ENCODE peak calls at places on chromosome 2, in four cellular contexts. Z, I, O and E are unnamed samples.

GRCh38 chr2:10043906-10044601 is 704 bp downstream of the KLF11 start:
- DNase-seq in Z (peak), I (peak), O (peak), E (peak)

GRCh38 chr2:166609183-166609959 is 115.3 kb upstream of the SCN7A start:
- DNase-seq in Z (no peak), I (no peak), O (no peak), E (no peak)

GRCh38 chr2:176817061-176817565 is 395.5 kb upstream of the HNRNPA3 start:
- DNase-seq in Z (no peak), I (no peak), O (no peak), E (no peak)

GRCh38 chr2:76749858-76750257 is 772.3 kb downstream of the LRRTM4 start:
- DNase-seq in Z (no peak), I (no peak), O (no peak), E (no peak)

GRCh38 chr2:71379086-71379485 is 47.5 kb downstream of the ZNF638 start:
- DNase-seq in Z (no peak), I (no peak), O (no peak), E (peak)

GRCh38 chr2:8458461-8459459 is 223.1 kb upstream of the ID2 start:
- DNase-seq in Z (peak), I (no peak), O (no peak), E (no peak)

GRCh38 chr2:31227711-31228125 is 6.2 kb upstream of the EHD3 start:
- DNase-seq in Z (no peak), I (no peak), O (no peak), E (no peak)

GRCh38 chr2:67782443-67782842 is 280.4 kb downstream of the C1D start:
- DNase-seq in Z (peak), I (no peak), O (no peak), E (peak)

GRCh38 chr2:71468279-71469015 is 15.1 kb downstream of the DYSF start:
- DNase-seq in Z (no peak), I (no peak), O (no peak), E (no peak)

GRCh38 chr2:165793779-165794519 is at the start of gene GALNT3:
- DNase-seq in Z (peak), I (peak), O (peak), E (no peak)

GRCh38 chr2:71471276-71471675 is 17.9 kb downstream of the DYSF start:
- DNase-seq in Z (no peak), I (no peak), O (no peak), E (no peak)

GRCh38 chr2:198715304-198715703 is 742.4 kb downstream of the SATB2 start:
- DNase-seq in Z (no peak), I (no peak), O (no peak), E (no peak)

GRCh38 chr2:98846041-98846440 is 90.0 kb downstream of the CRACDL start:
- DNase-seq in Z (no peak), I (no peak), O (no peak), E (peak)

GRCh38 chr2:219003267-219003634 is 10.0 kb upstream of the CRYBA2 start:
- DNase-seq in Z (no peak), I (no peak), O (no peak), E (no peak)

GRCh38 chr2:64784168-64785061 is 130.7 kb upstream of the SERTAD2 start:
- DNase-seq in Z (no peak), I (no peak), O (no peak), E (no peak)

GRCh38 chr2:196284901-196285589 is 113.7 kb upstream of the STK17B start:
- DNase-seq in Z (no peak), I (no peak), O (no peak), E (no peak)

GRCh38 chr2:39240758-39241157 is 3.0 kb downstream of the CDKL4 start:
- DNase-seq in Z (no peak), I (no peak), O (no peak), E (no peak)

GRCh38 chr2:72994282-72994990 is 77.1 kb downstream of the SFXN5 start:
- DNase-seq in Z (peak), I (peak), O (no peak), E (no peak)

GRCh38 chr2:133780099-133780996 is 212.1 kb upstream of the NCKAP5 start:
- DNase-seq in Z (no peak), I (no peak), O (no peak), E (peak)

GRCh38 chr2:61632276-61633169 is 94.4 kb upstream of the XPO1 start:
- DNase-seq in Z (no peak), I (no peak), O (no peak), E (peak)

GRCh38 chr2:69685321-69686048 is 41.9 kb upstream of the AAK1 start:
- DNase-seq in Z (no peak), I (no peak), O (no peak), E (no peak)

GRCh38 chr2:241161646-241162281 is 11.5 kb downstream of the PPP1R7 start:
- DNase-seq in Z (peak), I (no peak), O (no peak), E (peak)

GRCh38 chr2:127388423-127389164 is 819 bp upstream of the MAP3K2 start:
- DNase-seq in Z (no peak), I (no peak), O (no peak), E (no peak)

GRCh38 chr2:126381081-126381480 is 274.9 kb upstream of the GYPC start:
- DNase-seq in Z (no peak), I (no peak), O (no peak), E (no peak)

GRCh38 chr2:238459081-238459629 is 32.4 kb downstream of the ASB1 start:
- DNase-seq in Z (peak), I (no peak), O (no peak), E (peak)

GRCh38 chr2:201532686-201533304 is 81.3 kb downstream of the STRADB start:
- DNase-seq in Z (no peak), I (no peak), O (no peak), E (peak)

GRCh38 chr2:69915050-69915945 is at the start of gene MXD1:
- DNase-seq in Z (no peak), I (no peak), O (no peak), E (peak)

GRCh38 chr2:120825370-120826259 is 89.9 kb downstream of the GLI2 start:
- DNase-seq in Z (peak), I (no peak), O (no peak), E (peak)

GRCh38 chr2:128632491-128632780 is 313.8 kb upstream of the HS6ST1 start:
- DNase-seq in Z (peak), I (no peak), O (no peak), E (no peak)

GRCh38 chr2:383173-383572 is 95.3 kb upstream of the ALKAL2 start:
- DNase-seq in Z (no peak), I (no peak), O (no peak), E (no peak)

GRCh38 chr2:122531803-122532344 is 776.4 kb downstream of the TSN start:
- DNase-seq in Z (no peak), I (no peak), O (no peak), E (no peak)

GRCh38 chr2:226159875-226160479 is 639.6 kb downstream of the IRS1 start:
- DNase-seq in Z (no peak), I (no peak), O (no peak), E (no peak)

GRCh38 chr2:105518897-105519296 is 120.0 kb upstream of the FHL2 start:
- DNase-seq in Z (no peak), I (no peak), O (no peak), E (peak)

GRCh38 chr2:105521616-105522015 is 122.8 kb upstream of the FHL2 start:
- DNase-seq in Z (no peak), I (no peak), O (no peak), E (no peak)

GRCh38 chr2:105522645-105523044 is 123.8 kb upstream of the FHL2 start:
- DNase-seq in Z (no peak), I (no peak), O (no peak), E (peak)

GRCh38 chr2:105519516-105519915 is 120.7 kb upstream of the FHL2 start:
- DNase-seq in Z (no peak), I (no peak), O (no peak), E (peak)

GRCh38 chr2:105521176-105521575 is 122.3 kb upstream of the FHL2 start:
- DNase-seq in Z (no peak), I (no peak), O (no peak), E (peak)
- TF ChIP-seq CTCF in Z (peak), I (peak), O (peak), E (peak)

GRCh38 chr2:150907466-150907865 is 354.2 kb downstream of the RBM43 start:
- DNase-seq in Z (no peak), I (no peak), O (no peak), E (no peak)

GRCh38 chr2:150916434-150916833 is 345.2 kb downstream of the RBM43 start:
- DNase-seq in Z (no peak), I (no peak), O (no peak), E (no peak)

GRCh38 chr2:150909613-150910012 is 352.1 kb downstream of the RBM43 start:
- DNase-seq in Z (no peak), I (no peak), O (no peak), E (no peak)

GRCh38 chr2:150909090-150909489 is 352.6 kb downstream of the RBM43 start:
- DNase-seq in Z (no peak), I (no peak), O (no peak), E (no peak)

GRCh38 chr2:150911766-150912280 is 349.8 kb downstream of the RBM43 start:
- DNase-seq in Z (peak), I (no peak), O (no peak), E (peak)
- TF ChIP-seq CTCF in Z (no peak), I (no peak), O (no peak), E (peak)

GRCh38 chr2:28392297-28393114 is at the start of gene FOSL2:
- DNase-seq in Z (peak), I (peak), O (peak), E (peak)

GRCh38 chr2:28389399-28390240 is 3.0 kb upstream of the FOSL2 start:
- DNase-seq in Z (peak), I (no peak), O (no peak), E (no peak)

GRCh38 chr2:28390241-28390856 is 2.3 kb upstream of the FOSL2 start:
- DNase-seq in Z (peak), I (peak), O (peak), E (peak)

GRCh38 chr2:28391564-28392296 is 928 bp upstream of the FOSL2 start:
- DNase-seq in Z (peak), I (no peak), O (peak), E (peak)

DNA sequence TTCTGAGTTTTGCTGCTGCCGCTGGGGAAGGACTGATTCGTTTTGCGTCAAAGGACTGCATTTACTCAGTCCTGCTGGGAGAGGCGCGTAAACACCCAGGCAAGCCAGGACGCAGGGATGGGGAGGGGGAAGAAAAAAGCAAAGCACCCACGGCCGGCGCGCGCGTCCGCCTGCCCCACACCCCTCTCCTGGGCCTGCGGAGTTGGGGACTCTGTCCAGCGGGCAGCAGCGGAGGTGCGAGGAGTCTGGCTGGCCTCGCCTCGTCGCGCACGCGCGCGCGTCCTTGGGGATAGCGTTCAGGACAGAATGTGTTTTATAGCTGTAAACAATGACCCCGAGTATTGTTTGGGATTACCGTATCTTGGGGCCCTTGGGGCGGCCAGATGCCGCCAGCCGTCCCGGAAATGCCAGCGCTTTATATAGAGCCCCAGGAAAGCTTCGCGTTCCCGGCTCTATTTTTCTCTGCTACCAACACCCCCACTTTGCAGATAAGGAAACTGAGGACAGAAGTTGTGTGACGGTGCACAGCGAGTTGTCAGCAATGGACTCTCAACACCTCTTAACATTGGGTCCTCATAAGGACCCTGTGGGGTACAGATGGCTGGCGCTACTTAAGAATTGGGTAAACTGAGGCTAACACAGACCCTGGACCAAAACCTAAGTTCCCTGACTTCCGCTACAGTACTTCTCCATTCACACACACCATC is 1.6 kb upstream of the FOSL2 start:
- DNase-seq in Z (peak), I (peak), O (no peak), E (peak)
- TF ChIP-seq CTCF in Z (no peak), I (no peak), O (no peak), E (no peak)

GRCh38 chr2:169360984-169361705 is 1.2 kb downstream of the LRP2 start:
- DNase-seq in Z (no peak), I (no peak), O (no peak), E (no peak)
- TF ChIP-seq CTCF in Z (no peak), I (no peak), O (no peak), E (no peak)

GRCh38 chr2:54549430-54549829 is 93.3 kb downstream of the SPTBN1 start:
- DNase-seq in Z (no peak), I (no peak), O (no peak), E (no peak)
- TF ChIP-seq CTCF in Z (no peak), I (no peak), O (no peak), E (no peak)

GRCh38 chr2:27050996-27051901 is at the start of gene AGBL5:
- DNase-seq in Z (peak), I (peak), O (peak), E (peak)

GRCh38 chr2:27053321-27053720 is 1.9 kb downstream of the AGBL5 start:
- DNase-seq in Z (no peak), I (no peak), O (no peak), E (no peak)

GRCh38 chr2:27051902-27052645 is 606 bp downstream of the AGBL5 start:
- DNase-seq in Z (peak), I (no peak), O (no peak), E (peak)

GRCh38 chr2:27049422-27050280 is 1.8 kb upstream of the AGBL5 start:
- DNase-seq in Z (peak), I (no peak), O (peak), E (no peak)

GRCh38 chr2:27050281-27050995 is 1.0 kb upstream of the AGBL5 start:
- DNase-seq in Z (peak), I (peak), O (peak), E (peak)
- TF ChIP-seq CTCF in Z (peak), I (peak), O (peak), E (peak)

GRCh38 chr2:86044614-86045013 is 61.1 kb downstream of the POLR1A start:
- DNase-seq in Z (peak), I (no peak), O (no peak), E (no peak)

GRCh38 chr2:86047575-86048382 is 57.9 kb downstream of the POLR1A start:
- DNase-seq in Z (peak), I (peak), O (no peak), E (no peak)

GRCh38 chr2:86044045-86044444 is 61.6 kb downstream of the POLR1A start:
- DNase-seq in Z (peak), I (no peak), O (no peak), E (no peak)

GRCh38 chr2:86046985-86047384 is 58.7 kb downstream of the POLR1A start:
- DNase-seq in Z (peak), I (peak), O (no peak), E (no peak)

GRCh38 chr2:86045541-86045940 is 60.1 kb downstream of the POLR1A start:
- DNase-seq in Z (no peak), I (peak), O (no peak), E (no peak)
- TF ChIP-seq CTCF in Z (no peak), I (no peak), O (no peak), E (no peak)

GRCh38 chr2:117935954-117936353 is 77.9 kb downstream of the CCDC93 start:
- DNase-seq in Z (no peak), I (no peak), O (no peak), E (no peak)
- TF ChIP-seq CTCF in Z (no peak), I (no peak), O (no peak), E (no peak)

DNA sequence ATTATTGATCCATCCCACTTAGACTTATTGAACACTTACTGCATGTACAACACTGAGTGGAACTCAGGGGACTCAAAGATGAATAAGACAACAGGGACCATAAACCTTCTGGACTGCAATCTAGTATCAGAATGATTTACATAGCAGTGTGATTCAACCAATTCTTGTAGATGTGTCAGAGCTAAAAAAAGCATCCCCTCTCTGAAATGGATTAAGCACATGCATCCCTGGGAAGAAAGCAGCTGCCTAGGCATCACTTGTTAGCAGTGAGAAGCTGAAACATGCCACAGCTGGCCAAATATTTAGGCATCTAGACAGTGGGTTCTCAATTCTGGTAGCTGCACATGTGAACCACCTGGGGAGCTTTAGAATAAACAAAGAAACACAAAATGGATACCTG is 111.5 kb downstream of the CYRIA start:
- DNase-seq in Z (no peak), I (no peak), O (no peak), E (no peak)
- TF ChIP-seq CTCF in Z (no peak), I (no peak), O (no peak), E (no peak)

GRCh38 chr2:171416009-171416926 is 17.5 kb downstream of the METTL8 start:
- DNase-seq in Z (peak), I (peak), O (peak), E (peak)
- TF ChIP-seq CTCF in Z (peak), I (peak), O (peak), E (peak)